ENCODE peak calls at places on chromosomes 4 and X, in five cellular contexts. L is right atrium auricular region; D is CD4-positive, alpha-beta T cell; T is IMR-90; B is psoas muscle. C is an unnamed sample.

GRCh38 chr4:122224348-122224747 is 72.2 kb downstream of the BLTP1 start:
- DNase-seq in D (no peak), L (no peak), T (peak), B (no peak), C (no peak)

GRCh38 chr4:61294001-61294400 is 93.9 kb downstream of the ADGRL3 start:
- DNase-seq in L (no peak), T (no peak), B (no peak), D (no peak), C (no peak)

GRCh38 chr4:3729188-3729884 is 36.8 kb upstream of the ADRA2C start:
- DNase-seq in B (no peak), T (peak), D (no peak), L (no peak), C (no peak)

GRCh38 chr4:4585012-4585670 is 43.3 kb upstream of the STX18 start:
- DNase-seq in D (no peak), L (no peak), T (peak), B (no peak), C (no peak)

GRCh38 chr4:54384563-54384962 is 155.5 kb downstream of the PDGFRA start:
- DNase-seq in D (no peak), T (peak), B (no peak), L (no peak), C (no peak)

GRCh38 chr4:69934150-69934549 is 3.3 kb downstream of the CSN1S1 start:
- DNase-seq in L (no peak), B (no peak), T (no peak), D (no peak), C (no peak)

GRCh38 chr4:17773125-17773698 is 8.2 kb downstream of the FAM184B start:
- DNase-seq in L (no peak), B (no peak), T (no peak), D (no peak), C (no peak)

GRCh38 chrX:10570601-10571000 is 49.8 kb downstream of the MID1 start:
- DNase-seq in T (no peak), D (no peak), L (no peak), B (no peak), C (no peak)

GRCh38 chrX:30748337-30748960 is 95.2 kb downstream of the GK start:
- DNase-seq in L (no peak), B (no peak), T (no peak), D (no peak), C (no peak)

GRCh38 chrX:106177106-106177981 is 9.2 kb downstream of the PWWP3B start:
- DNase-seq in B (peak), T (no peak), D (no peak), L (no peak), C (no peak)

GRCh38 chr4:43781125-43781524 is 667.5 kb downstream of the KCTD8 start:
- DNase-seq in T (no peak), B (no peak), L (no peak), D (no peak), C (no peak)

GRCh38 chr4:43778187-43778915 is 670.3 kb downstream of the KCTD8 start:
- DNase-seq in D (no peak), B (no peak), T (no peak), L (no peak), C (no peak)

GRCh38 chr4:43782391-43782790 is 666.2 kb downstream of the KCTD8 start:
- DNase-seq in D (no peak), T (no peak), B (no peak), L (no peak), C (no peak)
- TF ChIP-seq CTCF in D (no peak), T (no peak), B (no peak), L (no peak), C (no peak)

GRCh38 chrX:137352101-137352660 is 213.7 kb upstream of the ZIC3 start:
- DNase-seq in D (no peak), T (no peak), L (no peak), B (no peak), C (no peak)
- TF ChIP-seq CTCF in D (no peak), T (no peak), L (no peak), B (no peak), C (no peak)

GRCh38 chr4:87950516-87950915 is 25.0 kb upstream of the SPP1 start:
- DNase-seq in D (no peak), T (no peak), B (no peak), L (no peak), C (no peak)

GRCh38 chr4:87949961-87950360 is 25.6 kb upstream of the SPP1 start:
- DNase-seq in T (peak), D (no peak), B (no peak), L (no peak), C (no peak)

GRCh38 chr4:87956501-87956900 is 19.0 kb upstream of the SPP1 start:
- DNase-seq in B (no peak), L (no peak), T (no peak), D (no peak), C (no peak)

DNA sequence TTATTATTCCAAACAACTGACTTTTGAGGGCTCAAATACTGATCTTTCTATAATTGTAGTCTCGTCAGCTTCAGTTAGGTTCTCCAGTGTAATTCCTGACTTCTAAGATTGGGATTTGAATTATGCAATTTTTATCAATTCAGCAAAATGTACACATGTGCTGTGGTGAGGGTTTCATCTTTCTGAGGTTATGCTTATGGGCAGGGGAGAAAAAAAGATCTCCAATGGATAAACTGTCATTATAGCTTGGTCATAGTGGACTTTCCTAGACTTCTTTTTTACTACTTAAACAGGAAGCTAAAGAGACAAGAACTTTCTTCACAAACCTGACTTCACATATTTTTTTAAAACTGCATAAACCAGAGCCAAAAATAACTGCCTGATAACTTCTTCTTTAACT is 21.7 kb upstream of the SPP1 start:
- DNase-seq in D (no peak), L (no peak), B (no peak), T (no peak), C (no peak)
- TF ChIP-seq CTCF in D (no peak), L (no peak), B (no peak), T (no peak), C (no peak)

GRCh38 chr4:39529534-39529933 is 2.3 kb upstream of the UGDH start:
- DNase-seq in T (no peak), D (no peak), B (no peak), L (no peak), C (no peak)

GRCh38 chr4:39526810-39527295 is 386 bp downstream of the UGDH start:
- DNase-seq in T (no peak), B (no peak), D (no peak), L (no peak), C (no peak)

GRCh38 chr4:39528056-39528465 is 822 bp upstream of the UGDH start:
- DNase-seq in T (peak), L (peak), D (no peak), B (peak), C (no peak)

GRCh38 chr4:39526283-39526682 is 956 bp downstream of the UGDH start:
- DNase-seq in L (no peak), D (no peak), B (no peak), T (no peak), C (no peak)

GRCh38 chr4:39527296-39528055 is at the start of gene UGDH:
- DNase-seq in L (peak), D (peak), B (peak), T (peak), C (peak)
- TF ChIP-seq CTCF in L (no peak), D (no peak), B (no peak), T (no peak), C (no peak)

DNA sequence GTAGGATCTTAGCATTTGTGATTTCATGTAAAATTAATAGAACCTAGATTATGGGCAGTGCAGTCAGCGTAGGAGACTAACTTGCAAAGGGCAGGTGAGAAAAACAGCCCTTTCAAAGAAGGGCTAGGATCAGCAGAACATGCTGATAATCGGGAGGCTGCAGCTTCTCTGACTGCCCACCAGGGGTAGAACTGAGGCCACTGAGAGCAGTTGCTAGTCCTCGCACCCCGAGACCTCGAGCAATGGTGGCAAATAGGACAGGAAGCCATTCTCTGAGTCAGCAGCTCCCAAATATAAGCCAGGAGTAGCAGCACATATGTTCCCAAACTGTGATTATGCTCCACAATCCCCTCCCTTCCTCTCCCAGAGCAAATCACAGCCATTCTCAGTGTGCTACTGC is 186.4 kb downstream of the MSL3 start:
- DNase-seq in D (no peak), B (no peak), T (peak), L (no peak), C (no peak)
- TF ChIP-seq CTCF in D (no peak), B (no peak), T (peak), L (peak), C (no peak)

GRCh38 chr4:47122592-47123291 is 91.4 kb downstream of the GABRB1 start:
- DNase-seq in T (peak), B (no peak), L (peak), D (no peak), C (peak)
- TF ChIP-seq CTCF in T (peak), B (peak), L (peak), D (peak), C (peak)

GRCh38 chrX:48597353-48598264 is at the start of gene WDR13:
- DNase-seq in L (peak), T (peak), B (peak), D (peak), C (peak)
- TF ChIP-seq CTCF in L (no peak), T (no peak), B (no peak), D (no peak), C (no peak)

DNA sequence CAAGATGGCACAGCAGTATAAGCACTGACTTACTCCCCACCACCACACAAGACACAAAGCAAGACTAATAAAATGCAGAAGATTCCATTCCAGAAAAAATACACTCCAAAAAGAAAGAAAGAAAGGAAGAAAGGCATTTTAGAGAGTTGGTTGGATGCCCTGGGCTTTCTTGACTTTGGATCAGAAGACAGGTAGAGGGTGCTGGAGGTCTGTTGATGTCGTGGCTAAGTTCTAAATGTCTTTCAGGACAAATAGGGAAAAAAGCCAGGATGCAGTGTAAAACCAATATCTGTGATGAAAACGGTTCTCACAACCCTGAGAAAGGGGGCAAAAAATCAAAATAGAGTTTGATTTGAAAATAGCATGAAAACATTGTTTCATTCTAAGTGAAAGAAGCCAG is 555.2 kb upstream of the PRKX start:
- DNase-seq in D (no peak), B (no peak), L (no peak), T (no peak), C (no peak)
- TF ChIP-seq CTCF in D (no peak), B (no peak), L (no peak), T (no peak), C (no peak)

GRCh38 chr4:137125011-137125410 is 407.3 kb downstream of the PCDH18 start:
- DNase-seq in L (no peak), T (peak), D (no peak), B (no peak), C (no peak)

GRCh38 chr4:137129471-137130244 is 402.6 kb downstream of the PCDH18 start:
- DNase-seq in D (no peak), L (no peak), T (peak), B (no peak), C (no peak)

GRCh38 chr4:137122876-137123275 is 409.4 kb downstream of the PCDH18 start:
- DNase-seq in L (no peak), B (no peak), D (no peak), T (no peak), C (no peak)

GRCh38 chr4:137124278-137124932 is 407.9 kb downstream of the PCDH18 start:
- DNase-seq in D (no peak), L (no peak), T (peak), B (no peak), C (no peak)
- TF ChIP-seq CTCF in D (no peak), L (peak), T (peak), B (peak), C (no peak)

C was measured in CD14-positive monocyte.